ENCODE peak calls at places on chromosomes 11 and 22, in four cellular contexts. One of them, this sample, is unnamed.

GRCh38 chr11:119845756-119846155 is 116.8 kb upstream of the NECTIN1 start:
- DNase-seq in fibroblast of mammary gland: no peak
- DNase-seq in stimulated activated CD4-positive, alpha-beta T cell treated with anti-CD3 and anti-CD28 coated beads, Interleukin-1b, Interleukin-23, amount 100 ng/mL, for 24 hours: no peak
- DNase-seq in GM04504: no peak
- DNase-seq in this sample: no peak

GRCh38 chr22:30275625-30276024 is 9.0 kb upstream of the OSM start:
- DNase-seq in stimulated activated CD4-positive, alpha-beta T cell treated with anti-CD3 and anti-CD28 coated beads, Interleukin-1b, Interleukin-23, amount 100 ng/mL, for 24 hours: no peak
- DNase-seq in GM04504: no peak
- DNase-seq in fibroblast of mammary gland: no peak
- DNase-seq in this sample: no peak

GRCh38 chr11:7688238-7688826 is 15.0 kb upstream of the CYB5R2 start:
- DNase-seq in stimulated activated CD4-positive, alpha-beta T cell treated with anti-CD3 and anti-CD28 coated beads, Interleukin-1b, Interleukin-23, amount 100 ng/mL, for 24 hours: no peak
- DNase-seq in GM04504: no peak
- DNase-seq in fibroblast of mammary gland: peak
- DNase-seq in this sample: peak

GRCh38 chr11:94147433-94147845 is 18.8 kb downstream of the PANX1 start:
- DNase-seq in stimulated activated CD4-positive, alpha-beta T cell treated with anti-CD3 and anti-CD28 coated beads, Interleukin-1b, Interleukin-23, amount 100 ng/mL, for 24 hours: no peak
- DNase-seq in GM04504: no peak
- DNase-seq in fibroblast of mammary gland: no peak
- DNase-seq in this sample: no peak

GRCh38 chr11:116638463-116638862 is 134.3 kb downstream of the BUD13 start:
- DNase-seq in stimulated activated CD4-positive, alpha-beta T cell treated with anti-CD3 and anti-CD28 coated beads, Interleukin-1b, Interleukin-23, amount 100 ng/mL, for 24 hours: no peak
- DNase-seq in GM04504: no peak
- DNase-seq in fibroblast of mammary gland: no peak
- DNase-seq in this sample: no peak

GRCh38 chr11:121437018-121437685 is 15.0 kb upstream of the SORL1 start:
- DNase-seq in stimulated activated CD4-positive, alpha-beta T cell treated with anti-CD3 and anti-CD28 coated beads, Interleukin-1b, Interleukin-23, amount 100 ng/mL, for 24 hours: no peak
- DNase-seq in GM04504: no peak
- DNase-seq in fibroblast of mammary gland: peak
- DNase-seq in this sample: peak

GRCh38 chr22:36819112-36819511 is 2.3 kb upstream of the PVALB start:
- DNase-seq in stimulated activated CD4-positive, alpha-beta T cell treated with anti-CD3 and anti-CD28 coated beads, Interleukin-1b, Interleukin-23, amount 100 ng/mL, for 24 hours: no peak
- DNase-seq in fibroblast of mammary gland: no peak
- DNase-seq in GM04504: no peak
- DNase-seq in this sample: no peak

GRCh38 chr11:76810151-76810853 is 27.1 kb downstream of the TSKU start:
- DNase-seq in GM04504: no peak
- DNase-seq in fibroblast of mammary gland: peak
- DNase-seq in stimulated activated CD4-positive, alpha-beta T cell treated with anti-CD3 and anti-CD28 coated beads, Interleukin-1b, Interleukin-23, amount 100 ng/mL, for 24 hours: no peak
- DNase-seq in this sample: peak

This sample was measured in fibroblast of pulmonary artery.